ENCODE peak calls at places on chromosomes 16 and 17, in eight cellular contexts. One of them, this sample, is unnamed. For H3K36me3, the result is how much of the 10 kb centered on the place peaks cover.

GRCh38 chr16:50731989-50732589 is 9.8 kb upstream of the CYLD start:
- DNase-seq in GM23338: no peak
- DNase-seq in GM06990: no peak
- DNase-seq in OCI-LY7: no peak
- DNase-seq in endothelial cell of umbilical vein: no peak
- DNase-seq in H1: no peak
- DNase-seq in right atrium auricular region: no peak
- DNase-seq in GM12878: no peak
- DNase-seq in this sample: no peak

GRCh38 chr16:49701867-49702494 is 153.9 kb downstream of the ZNF423 start:
- DNase-seq in OCI-LY7: no peak
- DNase-seq in endothelial cell of umbilical vein: no peak
- DNase-seq in right atrium auricular region: peak
- DNase-seq in H1: no peak
- DNase-seq in GM23338: peak
- DNase-seq in GM06990: no peak
- DNase-seq in GM12878: no peak
- DNase-seq in this sample: peak

GRCh38 chr16:878071-878784 is 77.7 kb upstream of the GNG13 start:
- DNase-seq in GM12878: no peak
- DNase-seq in endothelial cell of umbilical vein: no peak
- DNase-seq in right atrium auricular region: no peak
- DNase-seq in OCI-LY7: peak
- DNase-seq in H1: no peak
- DNase-seq in GM23338: peak
- DNase-seq in GM06990: no peak
- DNase-seq in this sample: peak

GRCh38 chr17:46169913-46170312 is 23.3 kb downstream of the KANSL1 start:
- DNase-seq in OCI-LY7: no peak
- DNase-seq in GM23338: no peak
- DNase-seq in right atrium auricular region: no peak
- DNase-seq in endothelial cell of umbilical vein: no peak
- DNase-seq in GM06990: no peak
- DNase-seq in GM12878: no peak
- DNase-seq in H1: no peak
- DNase-seq in this sample: no peak

GRCh38 chr16:15650019-15650697 is at the start of gene NDE1:
- DNase-seq in GM06990: peak
- DNase-seq in OCI-LY7: peak
- DNase-seq in H1: peak
- DNase-seq in GM23338: peak
- DNase-seq in GM12878: no peak
- DNase-seq in right atrium auricular region: peak
- DNase-seq in endothelial cell of umbilical vein: peak
- DNase-seq in this sample: peak

GRCh38 chr16:85826686-85827247 is 27.3 kb downstream of the COX4I1 start:
- DNase-seq in OCI-LY7: no peak
- DNase-seq in GM06990: no peak
- DNase-seq in GM23338: no peak
- DNase-seq in GM12878: no peak
- DNase-seq in H1: no peak
- DNase-seq in right atrium auricular region: no peak
- DNase-seq in endothelial cell of umbilical vein: no peak
- DNase-seq in this sample: no peak

GRCh38 chr17:56819431-56820145 is 14.1 kb downstream of the C17orf67 start:
- DNase-seq in right atrium auricular region: peak
- DNase-seq in endothelial cell of umbilical vein: peak
- DNase-seq in GM06990: no peak
- DNase-seq in GM23338: peak
- DNase-seq in OCI-LY7: peak
- DNase-seq in H1: peak
- DNase-seq in GM12878: peak
- DNase-seq in this sample: peak

GRCh38 chr16:79437764-79438728 is 162.5 kb downstream of the MAF start:
- DNase-seq in GM12878: no peak
- DNase-seq in H1: no peak
- DNase-seq in GM06990: no peak
- DNase-seq in OCI-LY7: no peak
- DNase-seq in right atrium auricular region: peak
- DNase-seq in GM23338: peak
- DNase-seq in endothelial cell of umbilical vein: no peak
- DNase-seq in this sample: no peak

GRCh38 chr16:30356401-30357084 is 1.4 kb upstream of the CD2BP2 start:
- DNase-seq in H1: no peak
- DNase-seq in GM12878: no peak
- DNase-seq in endothelial cell of umbilical vein: no peak
- DNase-seq in OCI-LY7: peak
- DNase-seq in GM06990: no peak
- DNase-seq in GM23338: no peak
- DNase-seq in right atrium auricular region: no peak
- DNase-seq in this sample: no peak

GRCh38 chr16:54115558-54115957 is 171.0 kb downstream of the IRX3 start:
- DNase-seq in GM12878: no peak
- DNase-seq in H1: no peak
- DNase-seq in GM06990: no peak
- DNase-seq in right atrium auricular region: no peak
- DNase-seq in OCI-LY7: no peak
- DNase-seq in GM23338: no peak
- DNase-seq in endothelial cell of umbilical vein: no peak
- DNase-seq in this sample: no peak

GRCh38 chr16:54116126-54116525 is 170.5 kb downstream of the IRX3 start:
- DNase-seq in H1: no peak
- DNase-seq in GM23338: no peak
- DNase-seq in GM12878: no peak
- DNase-seq in endothelial cell of umbilical vein: no peak
- DNase-seq in right atrium auricular region: no peak
- DNase-seq in OCI-LY7: no peak
- DNase-seq in GM06990: no peak
- DNase-seq in this sample: no peak

GRCh38 chr16:54107803-54108202 is 178.8 kb downstream of the IRX3 start:
- DNase-seq in GM12878: no peak
- DNase-seq in endothelial cell of umbilical vein: no peak
- DNase-seq in GM06990: no peak
- DNase-seq in right atrium auricular region: no peak
- DNase-seq in GM23338: no peak
- DNase-seq in H1: no peak
- DNase-seq in OCI-LY7: no peak
- DNase-seq in this sample: no peak

GRCh38 chr16:54110582-54110981 is 176.0 kb downstream of the IRX3 start:
- DNase-seq in right atrium auricular region: no peak
- DNase-seq in OCI-LY7: no peak
- DNase-seq in GM06990: no peak
- DNase-seq in H1: no peak
- DNase-seq in GM12878: no peak
- DNase-seq in endothelial cell of umbilical vein: no peak
- DNase-seq in GM23338: no peak
- DNase-seq in this sample: no peak

DNA sequence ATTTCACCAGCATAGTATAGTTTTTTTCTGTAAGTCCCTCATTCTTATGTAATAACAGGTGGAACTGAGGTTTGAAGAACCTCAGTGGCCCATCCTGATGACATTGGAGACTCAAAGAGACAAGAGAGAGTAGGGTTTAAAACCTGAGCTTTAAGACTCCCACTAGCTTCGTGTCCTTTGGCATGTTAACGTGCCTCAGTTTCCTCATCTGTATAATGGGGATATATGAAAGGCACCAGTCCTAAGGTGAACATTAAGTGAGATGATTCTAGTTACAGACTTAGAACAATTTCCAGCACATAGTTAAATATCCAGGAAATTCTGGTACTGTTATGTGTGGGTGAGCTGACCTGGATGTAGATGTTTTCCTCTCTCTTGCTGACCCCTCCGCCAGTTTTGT is 173.8 kb downstream of the IRX3 start:
- DNase-seq in H1: no peak
- DNase-seq in OCI-LY7: no peak
- DNase-seq in endothelial cell of umbilical vein: no peak
- DNase-seq in GM06990: no peak
- DNase-seq in right atrium auricular region: no peak
- DNase-seq in GM12878: no peak
- DNase-seq in GM23338: no peak
- DNase-seq in this sample: no peak
- TF ChIP-seq CTCF in H1: no peak
- TF ChIP-seq CTCF in OCI-LY7: no peak
- TF ChIP-seq CTCF in endothelial cell of umbilical vein: no peak
- TF ChIP-seq CTCF in GM06990: no peak
- TF ChIP-seq CTCF in right atrium auricular region: no peak
- TF ChIP-seq CTCF in GM12878: no peak
- TF ChIP-seq CTCF in GM23338: no peak
- TF ChIP-seq CTCF in this sample: no peak

GRCh38 chr16:3729161-3730112 is 12.1 kb upstream of the TRAP1 start:
- DNase-seq in GM12878: no peak
- DNase-seq in OCI-LY7: no peak
- DNase-seq in H1: no peak
- DNase-seq in GM23338: no peak
- DNase-seq in GM06990: no peak
- DNase-seq in endothelial cell of umbilical vein: no peak
- DNase-seq in right atrium auricular region: no peak
- DNase-seq in this sample: no peak
- H3K36me3 ChIP-seq in GM12878: under half
- H3K36me3 ChIP-seq in OCI-LY7: half or more
- H3K36me3 ChIP-seq in H1: half or more
- H3K36me3 ChIP-seq in GM23338: under half
- H3K36me3 ChIP-seq in GM06990: under half
- H3K36me3 ChIP-seq in endothelial cell of umbilical vein: under half
- H3K36me3 ChIP-seq in right atrium auricular region: half or more
- H3K36me3 ChIP-seq in this sample: half or more

GRCh38 chr17:1695365-1695764 is 10.7 kb upstream of the PRPF8 start:
- DNase-seq in GM06990: peak
- DNase-seq in H1: no peak
- DNase-seq in GM23338: no peak
- DNase-seq in right atrium auricular region: no peak
- DNase-seq in GM12878: peak
- DNase-seq in endothelial cell of umbilical vein: no peak
- DNase-seq in OCI-LY7: no peak
- DNase-seq in this sample: no peak

GRCh38 chr17:1690544-1691221 is 6.0 kb upstream of the PRPF8 start:
- DNase-seq in GM06990: no peak
- DNase-seq in right atrium auricular region: no peak
- DNase-seq in OCI-LY7: no peak
- DNase-seq in GM12878: no peak
- DNase-seq in H1: no peak
- DNase-seq in GM23338: no peak
- DNase-seq in endothelial cell of umbilical vein: no peak
- DNase-seq in this sample: no peak

GRCh38 chr17:1697681-1698080 is 12.5 kb downstream of the TLCD2 start:
- DNase-seq in H1: no peak
- DNase-seq in GM23338: no peak
- DNase-seq in GM06990: no peak
- DNase-seq in OCI-LY7: no peak
- DNase-seq in GM12878: no peak
- DNase-seq in endothelial cell of umbilical vein: peak
- DNase-seq in right atrium auricular region: no peak
- DNase-seq in this sample: no peak

GRCh38 chr17:1693339-1693738 is 8.7 kb upstream of the PRPF8 start:
- DNase-seq in GM23338: no peak
- DNase-seq in GM06990: no peak
- DNase-seq in right atrium auricular region: no peak
- DNase-seq in GM12878: no peak
- DNase-seq in OCI-LY7: no peak
- DNase-seq in H1: no peak
- DNase-seq in endothelial cell of umbilical vein: no peak
- DNase-seq in this sample: no peak
- TF ChIP-seq CTCF in GM23338: no peak
- TF ChIP-seq CTCF in GM06990: no peak
- TF ChIP-seq CTCF in right atrium auricular region: no peak
- TF ChIP-seq CTCF in GM12878: no peak
- TF ChIP-seq CTCF in OCI-LY7: no peak
- TF ChIP-seq CTCF in H1: no peak
- TF ChIP-seq CTCF in endothelial cell of umbilical vein: no peak
- TF ChIP-seq CTCF in this sample: no peak

DNA sequence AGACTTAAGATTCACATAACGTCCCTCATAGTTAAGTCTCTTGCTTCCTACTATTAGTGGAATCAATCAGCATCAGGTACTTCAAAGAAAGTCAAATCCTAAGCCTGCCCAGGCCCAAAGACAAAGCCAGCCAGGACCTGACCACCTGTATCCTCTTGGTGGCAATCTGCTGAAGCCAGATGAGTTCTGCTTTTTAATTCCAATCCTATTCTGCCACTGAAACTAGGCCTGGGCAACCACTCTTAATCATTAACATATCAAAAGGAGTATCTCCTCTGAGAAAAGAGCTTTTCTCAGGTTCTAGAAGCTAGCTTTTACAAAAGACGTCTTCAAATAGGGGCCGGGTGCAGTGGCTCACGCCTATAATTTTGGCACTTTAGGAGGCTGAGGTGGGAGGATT is 15.1 kb upstream of the GLG1 start:
- DNase-seq in H1: no peak
- DNase-seq in OCI-LY7: no peak
- DNase-seq in endothelial cell of umbilical vein: no peak
- DNase-seq in GM12878: no peak
- DNase-seq in GM23338: peak
- DNase-seq in right atrium auricular region: no peak
- DNase-seq in GM06990: no peak
- DNase-seq in this sample: no peak
- H3K36me3 ChIP-seq in H1: half or more
- H3K36me3 ChIP-seq in OCI-LY7: half or more
- H3K36me3 ChIP-seq in endothelial cell of umbilical vein: under half
- H3K36me3 ChIP-seq in GM12878: under half
- H3K36me3 ChIP-seq in GM23338: under half
- H3K36me3 ChIP-seq in right atrium auricular region: under half
- H3K36me3 ChIP-seq in GM06990: under half
- H3K36me3 ChIP-seq in this sample: half or more

GRCh38 chr16:28090646-28091377 is 27.3 kb upstream of the GSG1L start:
- DNase-seq in right atrium auricular region: no peak
- DNase-seq in GM06990: no peak
- DNase-seq in GM12878: no peak
- DNase-seq in GM23338: peak
- DNase-seq in endothelial cell of umbilical vein: no peak
- DNase-seq in H1: peak
- DNase-seq in OCI-LY7: no peak
- DNase-seq in this sample: no peak
- TF ChIP-seq CTCF in right atrium auricular region: no peak
- TF ChIP-seq CTCF in GM06990: peak
- TF ChIP-seq CTCF in GM12878: peak
- TF ChIP-seq CTCF in GM23338: peak
- TF ChIP-seq CTCF in endothelial cell of umbilical vein: peak
- TF ChIP-seq CTCF in H1: peak
- TF ChIP-seq CTCF in OCI-LY7: peak
- TF ChIP-seq CTCF in this sample: peak

GRCh38 chr17:1872976-1873375 is 43.2 kb downstream of the RPA1 start:
- DNase-seq in H1: no peak
- DNase-seq in endothelial cell of umbilical vein: no peak
- DNase-seq in GM12878: no peak
- DNase-seq in OCI-LY7: no peak
- DNase-seq in right atrium auricular region: no peak
- DNase-seq in GM23338: no peak
- DNase-seq in GM06990: no peak
- DNase-seq in this sample: no peak
- H3K36me3 ChIP-seq in H1: under half
- H3K36me3 ChIP-seq in endothelial cell of umbilical vein: under half
- H3K36me3 ChIP-seq in GM12878: under half
- H3K36me3 ChIP-seq in OCI-LY7: half or more
- H3K36me3 ChIP-seq in right atrium auricular region: under half
- H3K36me3 ChIP-seq in GM23338: under half
- H3K36me3 ChIP-seq in GM06990: under half
- H3K36me3 ChIP-seq in this sample: half or more

GRCh38 chr16:56713794-56714193 is 16.1 kb upstream of the NUP93 start:
- DNase-seq in GM12878: no peak
- DNase-seq in OCI-LY7: no peak
- DNase-seq in H1: no peak
- DNase-seq in endothelial cell of umbilical vein: no peak
- DNase-seq in GM06990: no peak
- DNase-seq in GM23338: no peak
- DNase-seq in right atrium auricular region: no peak
- DNase-seq in this sample: no peak
- TF ChIP-seq CTCF in GM12878: no peak
- TF ChIP-seq CTCF in OCI-LY7: no peak
- TF ChIP-seq CTCF in H1: no peak
- TF ChIP-seq CTCF in endothelial cell of umbilical vein: no peak
- TF ChIP-seq CTCF in GM06990: no peak
- TF ChIP-seq CTCF in GM23338: no peak
- TF ChIP-seq CTCF in right atrium auricular region: no peak
- TF ChIP-seq CTCF in this sample: no peak